ENCODE peak calls at places on chromosomes 1 and 21, in five cellular contexts. F is suprapubic skin, E is coronary artery, Y is MM.1S, A is uterus. B is an unnamed sample.

GRCh38 chr21:36211660-36212512 is 55.3 kb downstream of the DOP1B start:
- DNase-seq in F (no peak), A (no peak), Y (no peak), E (no peak), B (no peak)

GRCh38 chr21:17343055-17343454 is 169.8 kb upstream of the CXADR start:
- DNase-seq in E (no peak), F (no peak), Y (peak; percentile 71), A (no peak), B (no peak)

GRCh38 chr1:20233394-20233793 is 47.1 kb upstream of the PLA2G2C start:
- DNase-seq in E (no peak), F (no peak), Y (peak; percentile 27), A (no peak), B (no peak)

GRCh38 chr1:208231929-208232360 is 12.2 kb downstream of the PLXNA2 start:
- DNase-seq in F (no peak), A (no peak), Y (no peak), E (no peak), B (no peak)

GRCh38 chr1:154878371-154879355 is 8.6 kb upstream of the KCNN3 start:
- DNase-seq in E (peak; percentile 64), Y (peak; percentile 90), F (peak; percentile 84), A (peak; percentile 87), B (no peak)

GRCh38 chr1:41890841-41891311 is 27.8 kb downstream of the HIVEP3 start:
- DNase-seq in E (no peak), A (no peak), Y (no peak), F (no peak), B (no peak)

GRCh38 chr1:119482517-119483425 is 24.2 kb upstream of the HSD3B1 start:
- DNase-seq in A (no peak), F (no peak), Y (no peak), E (no peak), B (peak; percentile 82)

GRCh38 chr21:16551101-16551695 is 821.4 kb downstream of the USP25 start:
- DNase-seq in F (no peak), A (no peak), E (no peak), Y (no peak), B (no peak)

GRCh38 chr1:25896266-25896665 is 10.0 kb downstream of the STMN1 start:
- DNase-seq in A (no peak), E (no peak), Y (no peak), F (no peak), B (no peak)

GRCh38 chr1:55698136-55698535 is 483.0 kb upstream of the USP24 start:
- DNase-seq in Y (no peak), A (no peak), F (no peak), E (no peak), B (no peak)

GRCh38 chr1:104706631-104707147 is 957.0 kb downstream of the AMY1C start:
- DNase-seq in E (no peak), A (no peak), Y (no peak), F (no peak), B (no peak)

GRCh38 chr1:112423207-112423606 is 27.2 kb downstream of the CTTNBP2NL start:
- DNase-seq in A (no peak), E (no peak), Y (no peak), F (no peak), B (no peak)

GRCh38 chr1:36352141-36352909 is 28.9 kb upstream of the EVA1B start:
- DNase-seq in A (no peak), E (no peak), F (no peak), Y (no peak), B (no peak)
- H3K27ac ChIP-seq in A (no peak overlapping the region), E (peak overlapping the region; percentile 76), F (peak overlapping the region; percentile 87), Y (no peak overlapping the region), B (peak overlapping the region; percentile 66)

GRCh38 chr1:11822091-11822490 is 16.1 kb downstream of the CLCN6 start:
- DNase-seq in E (no peak), A (no peak), F (no peak), Y (no peak), B (no peak)
- H3K27ac ChIP-seq in E (no peak overlapping the region), A (no peak overlapping the region), F (no peak overlapping the region), Y (no peak overlapping the region), B (no peak overlapping the region)

DNA sequence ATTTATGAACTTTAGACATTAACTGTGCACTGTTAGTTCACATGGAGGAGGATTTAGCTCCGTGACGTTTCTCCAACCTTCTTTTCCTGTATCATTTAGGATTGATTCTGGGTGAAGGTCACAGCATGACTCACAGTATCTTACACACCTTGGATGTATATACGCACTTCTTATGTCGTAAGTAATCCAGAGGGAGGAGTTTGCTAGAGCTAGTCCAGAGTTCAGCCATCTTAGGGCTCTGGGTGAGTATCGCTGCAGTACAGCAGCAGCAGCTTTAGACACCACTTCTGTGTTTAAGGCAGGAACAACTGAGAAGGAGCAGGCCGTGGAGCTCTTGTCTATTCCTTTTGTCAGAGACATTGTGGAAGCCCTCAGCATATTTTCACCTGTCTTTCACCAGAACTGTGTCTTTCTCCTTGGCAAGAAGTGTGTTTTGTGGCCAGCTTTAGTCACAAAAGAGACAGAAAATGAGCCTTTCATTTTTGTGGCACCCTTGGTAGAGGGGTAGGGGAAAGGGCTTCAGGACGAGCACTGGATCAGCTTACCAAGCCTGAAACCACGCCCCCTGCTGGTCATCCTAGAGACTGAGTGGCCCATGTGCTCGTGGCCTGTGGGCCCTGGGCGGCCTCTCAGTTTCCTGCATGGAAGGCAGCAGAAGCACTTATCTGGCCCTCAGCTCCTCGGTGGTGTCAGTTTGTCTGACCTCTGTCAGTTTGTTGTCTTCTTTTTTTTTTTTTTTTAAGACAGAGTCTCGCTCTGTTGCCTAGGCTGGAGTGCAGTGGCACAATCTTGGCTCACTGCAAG is 64.0 kb downstream of the ADARB1 start:
- DNase-seq in E (peak; percentile 77), F (peak; percentile 91), A (peak; percentile 61), Y (peak; percentile 73), B (no peak)
- H3K27ac ChIP-seq in E (peak overlapping the region; percentile 0), F (no peak overlapping the region), A (no peak overlapping the region), Y (no peak overlapping the region), B (peak overlapping the region; percentile 62)

DNA sequence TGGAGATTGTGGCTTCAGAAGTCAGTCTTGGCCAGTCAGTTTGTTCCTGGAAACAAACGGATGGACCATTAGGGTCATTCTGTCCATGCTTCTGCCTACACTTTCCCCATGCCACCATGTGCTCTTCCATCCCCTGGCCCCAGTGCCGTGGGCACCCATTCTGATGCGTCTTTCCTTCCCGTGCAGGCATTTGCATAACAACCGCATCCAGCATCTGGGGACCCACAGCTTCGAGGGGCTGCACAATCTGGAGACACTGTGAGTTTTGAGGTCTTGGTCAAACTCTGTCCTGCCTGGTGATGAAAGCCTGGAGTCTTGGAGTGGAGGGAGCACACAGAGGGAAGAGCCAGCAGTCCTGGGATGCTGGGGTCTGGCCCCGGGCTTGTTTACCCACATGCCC is 61.1 kb downstream of the UBE2T start:
- DNase-seq in Y (no peak), E (no peak), A (no peak), F (peak; percentile 50), B (no peak)
- H3K27ac ChIP-seq in Y (no peak overlapping the region), E (peak overlapping the region; percentile 17), A (no peak overlapping the region), F (no peak overlapping the region), B (no peak overlapping the region)